ENCODE peak calls at places on chromosomes 12 and 14, in eight cellular contexts. M is suprapubic skin, V is endothelial cell of umbilical vein, B is ovary, Y is HepG2, F is esophagus muscularis mucosa, E is adrenal gland, T is IMR-90. L is an unnamed sample.

GRCh38 chr12:57744194-57744776 is 554 bp upstream of the TSPAN31 start:
- DNase-seq in B (peak; percentile 80), M (peak; percentile 92), V (no peak), F (peak; percentile 95), T (peak; percentile 85), Y (no peak), E (peak; percentile 75), L (peak; percentile 79)

GRCh38 chr12:76303989-76304460 is 44.2 kb downstream of the BBS10 start:
- DNase-seq in T (peak; percentile 14), B (no peak), V (no peak), M (no peak), E (no peak), Y (no peak), F (no peak), L (no peak)

GRCh38 chr14:75821828-75822521 is 159.8 kb downstream of the TGFB3 start:
- DNase-seq in V (no peak), B (no peak), E (no peak), M (no peak), T (peak; percentile 52), F (no peak), Y (no peak), L (no peak)

GRCh38 chr12:32666510-32666909 is 12.6 kb upstream of the DNM1L start:
- DNase-seq in M (no peak), F (no peak), E (no peak), T (no peak), Y (no peak), B (no peak), V (no peak), L (no peak)

GRCh38 chr12:105887131-105887530 is 251.6 kb downstream of the NUAK1 start:
- DNase-seq in E (no peak), B (no peak), M (no peak), Y (no peak), V (no peak), T (no peak), F (no peak), L (no peak)

GRCh38 chr12:116735951-116736599 is 1.8 kb downstream of the SPRING1 start:
- DNase-seq in B (no peak), Y (peak; percentile 82), E (peak; percentile 45), M (peak; percentile 49), V (no peak), T (no peak), F (no peak), L (peak; percentile 53)

GRCh38 chr12:85278598-85279448 is 1.2 kb upstream of the ALX1 start:
- DNase-seq in B (no peak), M (no peak), F (no peak), E (no peak), T (no peak), V (no peak), Y (no peak), L (no peak)

GRCh38 chr12:104369708-104370107 is 66.2 kb downstream of the EID3 start:
- DNase-seq in B (no peak), F (no peak), Y (no peak), M (no peak), E (no peak), V (no peak), T (no peak), L (no peak)

GRCh38 chr14:86035882-86036281 is 505.9 kb downstream of the FLRT2 start:
- DNase-seq in Y (peak; percentile 13), B (no peak), M (no peak), V (no peak), E (peak; percentile 1), F (no peak), T (no peak), L (peak; percentile 12)

GRCh38 chr12:102005256-102005655 is 56.5 kb downstream of the WASHC3 start:
- DNase-seq in F (no peak), V (no peak), T (no peak), M (no peak), E (no peak), B (no peak), Y (no peak), L (no peak)

GRCh38 chr14:33796356-33796755 is 154.5 kb downstream of the EGLN3 start:
- DNase-seq in M (no peak), V (no peak), T (no peak), F (no peak), E (peak; percentile 59), B (no peak), Y (no peak), L (no peak)
- TF ChIP-seq POLR2A in M (no peak), V (no peak), T (no peak), F (no peak), E (no peak), B (no peak), Y (no peak), L (no peak)

DNA sequence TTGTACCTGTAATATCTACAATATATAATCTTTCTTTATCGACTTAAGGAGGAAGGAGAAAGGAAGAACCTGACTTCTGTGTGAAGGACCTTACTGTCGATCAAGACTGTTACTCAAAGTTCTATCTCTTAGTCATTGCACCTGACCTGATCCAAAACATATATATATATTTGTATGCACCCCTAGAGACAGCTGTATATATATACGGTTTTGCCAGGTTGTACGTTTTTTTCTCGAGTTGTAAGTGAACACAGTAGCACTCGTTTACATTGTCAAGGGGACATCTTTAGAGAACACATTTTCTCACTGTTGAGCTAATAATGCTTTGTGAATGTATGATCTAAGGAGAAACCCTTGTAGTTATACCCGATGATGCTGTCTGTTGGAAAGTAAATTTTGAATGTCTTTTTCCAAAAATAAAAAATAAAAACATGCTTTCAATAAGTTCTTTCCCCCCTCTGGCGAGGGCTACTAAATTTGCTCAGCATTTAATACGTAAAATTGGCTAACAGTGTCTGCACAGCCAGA is 536 bp upstream of the SLC35E3 start:
- DNase-seq in V (no peak), B (no peak), F (no peak), Y (no peak), M (no peak), E (no peak), T (no peak), L (no peak)
- H3K4me1 ChIP-seq in V (peaks cover 16% of the 10 kb centered on the region), B (peaks cover 1% of the 10 kb centered on the region), F (peaks cover 21% of the 10 kb centered on the region), Y (peaks cover 33% of the 10 kb centered on the region), M (peaks cover 28% of the 10 kb centered on the region), E (peaks cover 9% of the 10 kb centered on the region), T (no peaks in the 10 kb centered on the region), L (peaks cover 20% of the 10 kb centered on the region)

DNA sequence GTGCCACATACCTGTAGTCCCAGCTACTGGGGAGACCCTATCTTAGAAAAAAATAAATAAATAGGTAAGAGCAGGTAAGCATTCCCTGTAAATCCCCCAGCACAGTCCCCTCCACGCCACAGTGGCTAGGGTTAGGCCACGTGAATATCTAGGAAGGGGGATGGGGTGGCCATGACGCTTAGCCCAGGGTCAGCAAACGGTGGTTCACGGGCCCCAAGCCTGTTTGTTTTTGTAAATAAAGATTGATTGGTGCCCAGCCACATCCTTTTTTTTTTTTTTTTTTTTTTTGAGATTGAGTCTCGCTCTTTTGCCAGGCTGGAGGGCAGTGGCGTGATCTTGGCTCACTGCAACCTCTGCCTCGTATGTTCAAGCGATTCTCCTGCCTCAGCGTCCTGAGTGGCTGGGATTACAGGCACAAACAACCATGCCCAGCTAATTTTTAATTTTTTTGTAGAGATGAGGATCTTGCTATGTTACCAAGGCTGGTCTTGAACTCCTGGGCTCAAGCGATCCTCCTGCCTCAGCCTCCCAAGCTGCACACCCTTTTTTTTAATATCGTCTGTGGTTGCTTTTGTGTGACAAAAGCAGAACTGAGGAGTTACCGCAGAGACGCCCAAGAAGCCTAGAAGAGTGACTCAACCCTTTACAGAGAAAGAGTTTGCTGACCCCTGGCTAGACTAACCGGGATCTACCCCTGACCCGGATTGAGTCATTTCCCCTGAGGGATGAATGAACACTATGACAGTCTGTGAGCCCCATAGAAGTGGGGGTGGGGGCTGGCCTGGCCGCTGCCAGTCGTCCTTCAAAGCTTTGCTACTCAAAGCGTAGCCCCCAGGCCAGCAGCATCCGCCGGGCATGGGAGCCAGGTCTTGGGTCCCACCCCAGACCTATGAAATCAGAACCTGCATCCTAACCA is 113.7 kb upstream of the NCOR2 start:
- DNase-seq in T (peak; percentile 95), B (peak; percentile 30), F (peak; percentile 95), M (no peak), E (peak; percentile 90), V (peak; percentile 94), Y (peak; percentile 80), L (peak; percentile 79)
- TF ChIP-seq CTCF in T (peak; percentile 51), B (no peak), F (peak; percentile 21), M (no peak), E (no peak), V (peak; percentile 39), Y (peak; percentile 57), L (no peak)

DNA sequence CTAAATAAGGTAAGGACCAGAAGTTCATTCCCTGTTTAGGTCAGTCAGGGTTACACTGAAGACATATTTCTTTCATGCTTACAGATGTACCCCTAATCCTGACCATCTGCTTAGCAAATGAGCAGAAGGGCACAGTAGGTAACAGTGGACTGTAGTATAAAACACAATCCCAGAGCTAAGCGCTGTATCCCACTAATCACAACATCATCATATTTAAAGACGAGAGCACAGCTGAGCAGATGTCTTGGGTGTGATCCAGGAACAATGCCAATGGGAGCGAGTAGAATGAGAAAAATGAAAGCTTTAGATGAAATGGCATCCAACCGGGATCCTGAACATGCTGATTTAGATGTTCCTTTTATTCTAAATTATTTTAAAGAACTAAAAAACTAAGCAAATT is 213.4 kb downstream of the CCER1 start:
- DNase-seq in Y (no peak), F (no peak), M (no peak), E (no peak), B (no peak), T (no peak), V (no peak), L (no peak)
- TF ChIP-seq POLR2A in Y (no peak), F (no peak), M (no peak), E (no peak), B (no peak), T (no peak), V (no peak), L (no peak)

GRCh38 chr14:73763396-73763795 is 49.2 kb upstream of the PNMA1 start:
- DNase-seq in F (no peak), M (no peak), E (no peak), B (no peak), V (no peak), T (no peak), Y (peak; percentile 90), L (peak; percentile 74)

GRCh38 chr14:73759714-73760597 is 45.8 kb upstream of the PNMA1 start:
- DNase-seq in M (peak; percentile 97), Y (peak; percentile 96), B (peak; percentile 93), F (peak; percentile 99), E (peak; percentile 97), T (peak; percentile 99), V (peak; percentile 97), L (peak; percentile 96)

GRCh38 chr14:73760598-73761586 is 46.7 kb upstream of the PNMA1 start:
- DNase-seq in F (no peak), V (no peak), M (no peak), B (no peak), T (no peak), Y (no peak), E (no peak), L (no peak)

GRCh38 chr14:73762375-73762822 is 48.2 kb upstream of the PNMA1 start:
- DNase-seq in F (no peak), V (no peak), Y (no peak), T (no peak), B (no peak), M (no peak), E (no peak), L (no peak)

DNA sequence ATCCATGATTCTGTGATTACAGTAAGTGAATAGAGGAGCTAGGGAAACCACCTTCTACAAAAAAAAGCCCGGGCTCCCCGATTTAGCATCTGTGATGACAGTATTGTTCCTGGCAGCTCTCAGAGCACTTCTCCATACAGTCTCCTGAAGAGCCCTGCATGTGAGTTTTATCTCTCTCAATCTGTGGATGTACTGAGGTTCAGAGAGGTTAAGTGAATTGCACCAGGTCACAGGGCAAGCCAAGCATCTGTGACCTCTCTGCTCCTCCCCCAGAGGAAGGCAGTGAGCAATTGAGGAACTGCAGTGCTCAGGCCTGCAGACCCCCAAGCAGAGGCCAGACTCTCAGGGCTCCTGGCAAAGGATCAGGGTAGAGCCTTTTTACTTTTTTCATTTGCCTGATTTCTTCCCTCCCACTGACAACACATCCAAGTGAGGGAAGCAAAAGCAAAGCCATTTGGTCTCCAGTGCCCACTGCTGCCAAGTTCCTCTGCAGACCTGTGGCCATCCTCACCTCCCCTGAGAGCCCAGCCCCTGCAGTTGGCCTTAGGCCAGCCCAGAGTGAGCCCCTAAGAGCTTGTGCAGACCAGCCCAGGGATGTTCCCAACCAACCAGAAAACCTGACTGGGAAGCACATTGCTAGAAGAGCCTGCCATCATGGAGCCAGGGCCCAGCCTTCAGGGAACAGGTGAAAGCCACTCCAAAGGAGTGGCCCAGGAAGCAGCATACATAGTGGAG is 47.6 kb upstream of the PNMA1 start:
- DNase-seq in Y (no peak), E (no peak), V (no peak), B (no peak), T (no peak), M (no peak), F (no peak), L (no peak)
- H3K4me1 ChIP-seq in Y (peaks cover 84% of the 10 kb centered on the region), E (peaks cover 61% of the 10 kb centered on the region), V (peaks cover 41% of the 10 kb centered on the region), B (peaks cover 39% of the 10 kb centered on the region), T (peaks cover 33% of the 10 kb centered on the region), M (peaks cover 88% of the 10 kb centered on the region), F (peaks cover 88% of the 10 kb centered on the region), L (peaks cover 83% of the 10 kb centered on the region)